ENCODE peak calls at places on chromosomes 6 and 20, in nine cellular contexts. One of them, this sample, is unnamed. For H3K4me1, the result is how much of the 10 kb centered on the place peaks cover.

GRCh38 chr6:111781055-111781708 is 92.1 kb downstream of the FYN start:
- DNase-seq in mammary epithelial cell: peak
- DNase-seq in CD8-positive, alpha-beta T cell: no peak
- DNase-seq in osteoblast: no peak
- DNase-seq in left ventricle myocardium inferior: no peak
- DNase-seq in heart right ventricle: no peak
- DNase-seq in ovary: peak
- DNase-seq in body of pancreas: no peak
- DNase-seq in left lung: no peak
- DNase-seq in this sample: no peak

GRCh38 chr6:149723771-149724417 is 6.0 kb upstream of the LATS1 start:
- DNase-seq in mammary epithelial cell: peak
- DNase-seq in CD8-positive, alpha-beta T cell: peak
- DNase-seq in osteoblast: peak
- DNase-seq in left ventricle myocardium inferior: no peak
- DNase-seq in heart right ventricle: peak
- DNase-seq in ovary: no peak
- DNase-seq in body of pancreas: peak
- DNase-seq in left lung: no peak
- DNase-seq in this sample: no peak

GRCh38 chr6:129475477-129476247 is 234.3 kb downstream of the ARHGAP18 start:
- DNase-seq in mammary epithelial cell: no peak
- DNase-seq in CD8-positive, alpha-beta T cell: no peak
- DNase-seq in osteoblast: no peak
- DNase-seq in left ventricle myocardium inferior: no peak
- DNase-seq in heart right ventricle: no peak
- DNase-seq in ovary: no peak
- DNase-seq in body of pancreas: no peak
- DNase-seq in left lung: no peak
- DNase-seq in this sample: no peak

GRCh38 chr6:131949909-131950766 is 1.0 kb downstream of the CCN2 start:
- DNase-seq in mammary epithelial cell: peak
- DNase-seq in CD8-positive, alpha-beta T cell: no peak
- DNase-seq in osteoblast: peak
- DNase-seq in left ventricle myocardium inferior: peak
- DNase-seq in heart right ventricle: peak
- DNase-seq in ovary: peak
- DNase-seq in body of pancreas: peak
- DNase-seq in left lung: peak
- DNase-seq in this sample: no peak

GRCh38 chr6:39416026-39416425 is 93.5 kb upstream of the KCNK16 start:
- DNase-seq in mammary epithelial cell: no peak
- DNase-seq in CD8-positive, alpha-beta T cell: no peak
- DNase-seq in osteoblast: peak
- DNase-seq in left ventricle myocardium inferior: no peak
- DNase-seq in heart right ventricle: no peak
- DNase-seq in ovary: no peak
- DNase-seq in body of pancreas: no peak
- DNase-seq in left lung: no peak
- DNase-seq in this sample: no peak

GRCh38 chr6:9140181-9140580 is 704.8 kb upstream of the SLC35B3 start:
- DNase-seq in mammary epithelial cell: peak
- DNase-seq in CD8-positive, alpha-beta T cell: no peak
- DNase-seq in osteoblast: no peak
- DNase-seq in left ventricle myocardium inferior: no peak
- DNase-seq in heart right ventricle: no peak
- DNase-seq in ovary: peak
- DNase-seq in body of pancreas: peak
- DNase-seq in left lung: peak
- DNase-seq in this sample: no peak

GRCh38 chr20:54106162-54106561 is 35.8 kb upstream of the BCAS1 start:
- DNase-seq in mammary epithelial cell: no peak
- DNase-seq in CD8-positive, alpha-beta T cell: no peak
- DNase-seq in osteoblast: no peak
- DNase-seq in left ventricle myocardium inferior: no peak
- DNase-seq in heart right ventricle: no peak
- DNase-seq in ovary: no peak
- DNase-seq in body of pancreas: no peak
- DNase-seq in left lung: no peak
- DNase-seq in this sample: no peak

GRCh38 chr6:7489376-7489775 is 52.1 kb upstream of the DSP start:
- DNase-seq in mammary epithelial cell: no peak
- DNase-seq in CD8-positive, alpha-beta T cell: no peak
- DNase-seq in osteoblast: no peak
- DNase-seq in left ventricle myocardium inferior: no peak
- DNase-seq in heart right ventricle: no peak
- DNase-seq in ovary: no peak
- DNase-seq in body of pancreas: no peak
- DNase-seq in left lung: no peak
- DNase-seq in this sample: no peak

GRCh38 chr6:111562271-111562670 is 43.4 kb downstream of the TRAF3IP2 start:
- DNase-seq in mammary epithelial cell: no peak
- DNase-seq in CD8-positive, alpha-beta T cell: no peak
- DNase-seq in osteoblast: no peak
- DNase-seq in left ventricle myocardium inferior: no peak
- DNase-seq in heart right ventricle: no peak
- DNase-seq in ovary: no peak
- DNase-seq in body of pancreas: no peak
- DNase-seq in left lung: no peak
- DNase-seq in this sample: no peak

GRCh38 chr6:159701413-159701999 is 8.5 kb upstream of the SOD2 start:
- DNase-seq in mammary epithelial cell: peak
- DNase-seq in CD8-positive, alpha-beta T cell: no peak
- DNase-seq in osteoblast: peak
- DNase-seq in left ventricle myocardium inferior: no peak
- DNase-seq in heart right ventricle: no peak
- DNase-seq in ovary: no peak
- DNase-seq in body of pancreas: peak
- DNase-seq in left lung: no peak
- DNase-seq in this sample: no peak

GRCh38 chr6:116405147-116405546 is 34.4 kb downstream of the DSE start:
- DNase-seq in mammary epithelial cell: no peak
- DNase-seq in CD8-positive, alpha-beta T cell: no peak
- DNase-seq in osteoblast: no peak
- DNase-seq in left ventricle myocardium inferior: no peak
- DNase-seq in heart right ventricle: no peak
- DNase-seq in ovary: no peak
- DNase-seq in body of pancreas: no peak
- DNase-seq in left lung: no peak
- DNase-seq in this sample: no peak

GRCh38 chr6:7311920-7312615 is 931 bp downstream of the SSR1 start:
- DNase-seq in mammary epithelial cell: peak
- DNase-seq in CD8-positive, alpha-beta T cell: no peak
- DNase-seq in osteoblast: no peak
- DNase-seq in left ventricle myocardium inferior: no peak
- DNase-seq in heart right ventricle: no peak
- DNase-seq in ovary: no peak
- DNase-seq in body of pancreas: no peak
- DNase-seq in left lung: no peak
- DNase-seq in this sample: no peak

GRCh38 chr6:108565091-108565766 is 4.5 kb downstream of the FOXO3 start:
- DNase-seq in mammary epithelial cell: peak
- DNase-seq in CD8-positive, alpha-beta T cell: no peak
- DNase-seq in osteoblast: no peak
- DNase-seq in left ventricle myocardium inferior: no peak
- DNase-seq in heart right ventricle: no peak
- DNase-seq in ovary: no peak
- DNase-seq in body of pancreas: no peak
- DNase-seq in left lung: no peak
- DNase-seq in this sample: no peak

GRCh38 chr6:11196511-11197174 is 35.8 kb downstream of the NEDD9 start:
- DNase-seq in mammary epithelial cell: no peak
- DNase-seq in CD8-positive, alpha-beta T cell: no peak
- DNase-seq in osteoblast: peak
- DNase-seq in left ventricle myocardium inferior: no peak
- DNase-seq in heart right ventricle: no peak
- DNase-seq in ovary: no peak
- DNase-seq in body of pancreas: no peak
- DNase-seq in left lung: no peak
- DNase-seq in this sample: no peak

GRCh38 chr6:138107752-138108592 is 753 bp upstream of the PERP start:
- DNase-seq in mammary epithelial cell: peak
- DNase-seq in CD8-positive, alpha-beta T cell: no peak
- DNase-seq in osteoblast: peak
- DNase-seq in left ventricle myocardium inferior: no peak
- DNase-seq in heart right ventricle: no peak
- DNase-seq in ovary: peak
- DNase-seq in body of pancreas: peak
- DNase-seq in left lung: peak
- DNase-seq in this sample: no peak

GRCh38 chr6:36358235-36358915 is 21.7 kb upstream of the BNIP5 start:
- DNase-seq in mammary epithelial cell: no peak
- DNase-seq in CD8-positive, alpha-beta T cell: no peak
- DNase-seq in osteoblast: peak
- DNase-seq in left ventricle myocardium inferior: no peak
- DNase-seq in heart right ventricle: no peak
- DNase-seq in ovary: peak
- DNase-seq in body of pancreas: no peak
- DNase-seq in left lung: no peak
- DNase-seq in this sample: no peak

GRCh38 chr6:32807020-32807580 is 9.7 kb downstream of the HLA-DOB start:
- DNase-seq in mammary epithelial cell: no peak
- DNase-seq in CD8-positive, alpha-beta T cell: no peak
- DNase-seq in osteoblast: no peak
- DNase-seq in left ventricle myocardium inferior: no peak
- DNase-seq in heart right ventricle: no peak
- DNase-seq in ovary: no peak
- DNase-seq in body of pancreas: no peak
- DNase-seq in left lung: no peak
- DNase-seq in this sample: no peak

GRCh38 chr20:41055679-41056078 is 27.1 kb downstream of the TOP1 start:
- DNase-seq in mammary epithelial cell: no peak
- DNase-seq in CD8-positive, alpha-beta T cell: no peak
- DNase-seq in osteoblast: no peak
- DNase-seq in left ventricle myocardium inferior: no peak
- DNase-seq in heart right ventricle: no peak
- DNase-seq in ovary: no peak
- DNase-seq in body of pancreas: no peak
- DNase-seq in left lung: no peak
- DNase-seq in this sample: no peak

GRCh38 chr6:170122676-170123075 is 168.2 kb downstream of the DLL1 start:
- DNase-seq in mammary epithelial cell: peak
- DNase-seq in CD8-positive, alpha-beta T cell: no peak
- DNase-seq in osteoblast: no peak
- DNase-seq in left ventricle myocardium inferior: no peak
- DNase-seq in heart right ventricle: no peak
- DNase-seq in ovary: no peak
- DNase-seq in body of pancreas: peak
- DNase-seq in left lung: no peak
- DNase-seq in this sample: no peak

GRCh38 chr6:108587258-108588059 is 26.7 kb downstream of the FOXO3 start:
- DNase-seq in mammary epithelial cell: peak
- DNase-seq in CD8-positive, alpha-beta T cell: no peak
- DNase-seq in osteoblast: peak
- DNase-seq in left ventricle myocardium inferior: no peak
- DNase-seq in heart right ventricle: no peak
- DNase-seq in ovary: no peak
- DNase-seq in body of pancreas: no peak
- DNase-seq in left lung: no peak
- DNase-seq in this sample: no peak

GRCh38 chr6:157592566-157592965 is 211.6 kb downstream of the ZDHHC14 start:
- DNase-seq in mammary epithelial cell: no peak
- DNase-seq in CD8-positive, alpha-beta T cell: no peak
- DNase-seq in osteoblast: no peak
- DNase-seq in left ventricle myocardium inferior: no peak
- DNase-seq in heart right ventricle: no peak
- DNase-seq in ovary: no peak
- DNase-seq in body of pancreas: no peak
- DNase-seq in left lung: no peak
- DNase-seq in this sample: no peak

GRCh38 chr6:52697903-52698302 is 27.0 kb downstream of the TMEM14A start:
- DNase-seq in mammary epithelial cell: peak
- DNase-seq in CD8-positive, alpha-beta T cell: no peak
- DNase-seq in osteoblast: no peak
- DNase-seq in left ventricle myocardium inferior: no peak
- DNase-seq in heart right ventricle: no peak
- DNase-seq in ovary: no peak
- DNase-seq in body of pancreas: no peak
- DNase-seq in left lung: no peak
- DNase-seq in this sample: no peak

GRCh38 chr6:143596857-143597256 is 80.9 kb upstream of the PHACTR2 start:
- DNase-seq in mammary epithelial cell: no peak
- DNase-seq in CD8-positive, alpha-beta T cell: no peak
- DNase-seq in osteoblast: no peak
- DNase-seq in left ventricle myocardium inferior: peak
- DNase-seq in heart right ventricle: peak
- DNase-seq in ovary: peak
- DNase-seq in body of pancreas: peak
- DNase-seq in left lung: no peak
- DNase-seq in this sample: no peak
- H3K4me3 ChIP-seq in mammary epithelial cell: no peak
- H3K4me3 ChIP-seq in CD8-positive, alpha-beta T cell: no peak
- H3K4me3 ChIP-seq in osteoblast: no peak
- H3K4me3 ChIP-seq in left ventricle myocardium inferior: no peak
- H3K4me3 ChIP-seq in heart right ventricle: no peak
- H3K4me3 ChIP-seq in ovary: no peak
- H3K4me3 ChIP-seq in body of pancreas: no peak
- H3K4me3 ChIP-seq in left lung: no peak
- H3K4me3 ChIP-seq in this sample: no peak

DNA sequence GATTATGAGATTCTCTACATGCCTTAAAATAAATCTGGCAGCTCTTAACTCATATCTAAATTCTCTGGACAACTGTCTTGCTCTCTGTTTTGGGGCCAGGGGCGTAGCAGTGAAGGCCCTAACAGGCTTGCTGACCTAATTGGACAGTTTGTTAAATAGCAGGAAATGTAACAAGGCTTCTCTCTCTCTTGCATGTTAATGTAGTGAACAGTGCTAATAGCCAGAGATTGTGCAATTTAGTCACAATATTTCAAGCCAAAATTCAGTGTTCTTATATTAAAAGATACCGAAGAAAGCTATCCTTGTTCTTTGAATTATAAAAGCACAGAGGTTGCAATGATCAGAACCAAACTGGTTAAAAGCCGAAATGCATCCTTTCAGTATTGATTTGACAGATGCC is 3.0 kb downstream of the PPP1R3D start:
- DNase-seq in mammary epithelial cell: no peak
- DNase-seq in CD8-positive, alpha-beta T cell: no peak
- DNase-seq in osteoblast: no peak
- DNase-seq in left ventricle myocardium inferior: no peak
- DNase-seq in heart right ventricle: no peak
- DNase-seq in ovary: no peak
- DNase-seq in body of pancreas: no peak
- DNase-seq in left lung: no peak
- DNase-seq in this sample: no peak
- H3K4me1 ChIP-seq in mammary epithelial cell: under half
- H3K4me1 ChIP-seq in CD8-positive, alpha-beta T cell: under half
- H3K4me1 ChIP-seq in osteoblast: under half
- H3K4me1 ChIP-seq in left ventricle myocardium inferior: half or more
- H3K4me1 ChIP-seq in heart right ventricle: under half
- H3K4me1 ChIP-seq in ovary: under half
- H3K4me1 ChIP-seq in body of pancreas: half or more
- H3K4me1 ChIP-seq in left lung: under half
- H3K4me1 ChIP-seq in this sample: under half

GRCh38 chr20:5996765-5997164 is 46.3 kb downstream of the MCM8 start:
- DNase-seq in mammary epithelial cell: no peak
- DNase-seq in CD8-positive, alpha-beta T cell: peak
- DNase-seq in osteoblast: no peak
- DNase-seq in left ventricle myocardium inferior: no peak
- DNase-seq in heart right ventricle: no peak
- DNase-seq in ovary: no peak
- DNase-seq in body of pancreas: no peak
- DNase-seq in left lung: no peak
- DNase-seq in this sample: peak
- H3K27ac ChIP-seq in mammary epithelial cell: no peak
- H3K27ac ChIP-seq in CD8-positive, alpha-beta T cell: no peak
- H3K27ac ChIP-seq in osteoblast: no peak
- H3K27ac ChIP-seq in left ventricle myocardium inferior: no peak
- H3K27ac ChIP-seq in heart right ventricle: no peak
- H3K27ac ChIP-seq in ovary: no peak
- H3K27ac ChIP-seq in body of pancreas: no peak
- H3K27ac ChIP-seq in left lung: no peak
- H3K27ac ChIP-seq in this sample: no peak

GRCh38 chr6:42821341-42821668 is 39.5 kb downstream of the BICRAL start:
- DNase-seq in mammary epithelial cell: no peak
- DNase-seq in CD8-positive, alpha-beta T cell: no peak
- DNase-seq in osteoblast: peak
- DNase-seq in left ventricle myocardium inferior: no peak
- DNase-seq in heart right ventricle: no peak
- DNase-seq in ovary: no peak
- DNase-seq in body of pancreas: no peak
- DNase-seq in left lung: no peak
- DNase-seq in this sample: no peak
- H3K4me3 ChIP-seq in mammary epithelial cell: no peak
- H3K4me3 ChIP-seq in CD8-positive, alpha-beta T cell: no peak
- H3K4me3 ChIP-seq in osteoblast: peak
- H3K4me3 ChIP-seq in left ventricle myocardium inferior: peak
- H3K4me3 ChIP-seq in heart right ventricle: no peak
- H3K4me3 ChIP-seq in ovary: no peak
- H3K4me3 ChIP-seq in body of pancreas: no peak
- H3K4me3 ChIP-seq in left lung: no peak
- H3K4me3 ChIP-seq in this sample: no peak